ENCODE peak calls at places on chromosomes 2 and 18, in seven cellular contexts. E is suprapubic skin, H is GM23338, J is stomach, L is sigmoid colon, F is GM12891, Z is transverse colon. D is an unnamed sample.

GRCh38 chr2:25700221-25700660 is 26.9 kb upstream of the DTNB start:
- DNase-seq in E (no peak), H (peak; percentile 76), J (no peak), L (no peak), F (peak; percentile 37), Z (no peak), D (no peak)

GRCh38 chr2:174138161-174138560 is 110.2 kb downstream of the OLA1 start:
- DNase-seq in E (no peak), H (peak; percentile 63), J (no peak), L (no peak), F (no peak), Z (no peak), D (no peak)

GRCh38 chr2:39512434-39512935 is 75.4 kb upstream of the MAP4K3 start:
- DNase-seq in E (no peak), H (no peak), J (no peak), L (peak; percentile 92), F (no peak), Z (peak; percentile 43), D (no peak)

GRCh38 chr2:215493370-215493769 is 57.5 kb upstream of the FN1 start:
- DNase-seq in E (no peak), H (no peak), J (no peak), L (no peak), F (no peak), Z (no peak), D (no peak)

GRCh38 chr2:216139884-216140283 is 30.7 kb downstream of the XRCC5 start:
- DNase-seq in E (no peak), H (peak; percentile 64), J (peak; percentile 30), L (no peak), F (no peak), Z (no peak), D (no peak)

GRCh38 chr18:31101148-31102019 is 837 bp downstream of the DSC2 start:
- DNase-seq in E (peak; percentile 83), H (peak; percentile 82), J (peak; percentile 75), L (peak; percentile 80), F (no peak), Z (peak; percentile 73), D (peak; percentile 61)

GRCh38 chr2:186588940-186589732 is 720 bp upstream of the ITGAV start:
- DNase-seq in E (no peak), H (peak; percentile 14), J (no peak), L (no peak), F (no peak), Z (no peak), D (no peak)

GRCh38 chr2:238493411-238493810 is 66.7 kb downstream of the ASB1 start:
- DNase-seq in E (peak; percentile 55), H (no peak), J (no peak), L (no peak), F (no peak), Z (no peak), D (no peak)

GRCh38 chr2:188974184-188974583 is at the start of gene COL3A1:
- DNase-seq in E (no peak), H (no peak), J (no peak), L (peak; percentile 75), F (no peak), Z (peak; percentile 17), D (no peak)
- TF ChIP-seq POLR2AphosphoS5 in E (no peak), H (no peak), J (peak; percentile 93), L (peak; percentile 83), F (no peak), Z (peak; percentile 83), D (no peak)

GRCh38 chr2:85674417-85674816 is 6.4 kb upstream of the SFTPB start:
- DNase-seq in E (peak; percentile 84), H (no peak), J (no peak), L (peak; percentile 50), F (no peak), Z (no peak), D (no peak)
- TF ChIP-seq POLR2AphosphoS5 in E (peak; percentile 79), H (no peak), J (no peak), L (no peak), F (no peak), Z (no peak), D (peak; percentile 93)

GRCh38 chr2:30233142-30233961 is 2.0 kb downstream of the LBH start:
- DNase-seq in E (no peak), H (no peak), J (peak; percentile 13), L (no peak), F (no peak), Z (no peak), D (no peak)

GRCh38 chr2:30231726-30232026 is 342 bp downstream of the LBH start:
- DNase-seq in E (no peak), H (no peak), J (no peak), L (no peak), F (no peak), Z (no peak), D (no peak)

GRCh38 chr2:30230855-30231725 is at the start of gene LBH:
- DNase-seq in E (peak; percentile 88), H (peak; percentile 74), J (peak; percentile 79), L (peak; percentile 93), F (peak; percentile 72), Z (peak; percentile 82), D (peak; percentile 70)

GRCh38 chr2:30232801-30233130 is 1.4 kb downstream of the LBH start:
- DNase-seq in E (no peak), H (no peak), J (no peak), L (no peak), F (no peak), Z (peak; percentile 41), D (no peak)

DNA sequence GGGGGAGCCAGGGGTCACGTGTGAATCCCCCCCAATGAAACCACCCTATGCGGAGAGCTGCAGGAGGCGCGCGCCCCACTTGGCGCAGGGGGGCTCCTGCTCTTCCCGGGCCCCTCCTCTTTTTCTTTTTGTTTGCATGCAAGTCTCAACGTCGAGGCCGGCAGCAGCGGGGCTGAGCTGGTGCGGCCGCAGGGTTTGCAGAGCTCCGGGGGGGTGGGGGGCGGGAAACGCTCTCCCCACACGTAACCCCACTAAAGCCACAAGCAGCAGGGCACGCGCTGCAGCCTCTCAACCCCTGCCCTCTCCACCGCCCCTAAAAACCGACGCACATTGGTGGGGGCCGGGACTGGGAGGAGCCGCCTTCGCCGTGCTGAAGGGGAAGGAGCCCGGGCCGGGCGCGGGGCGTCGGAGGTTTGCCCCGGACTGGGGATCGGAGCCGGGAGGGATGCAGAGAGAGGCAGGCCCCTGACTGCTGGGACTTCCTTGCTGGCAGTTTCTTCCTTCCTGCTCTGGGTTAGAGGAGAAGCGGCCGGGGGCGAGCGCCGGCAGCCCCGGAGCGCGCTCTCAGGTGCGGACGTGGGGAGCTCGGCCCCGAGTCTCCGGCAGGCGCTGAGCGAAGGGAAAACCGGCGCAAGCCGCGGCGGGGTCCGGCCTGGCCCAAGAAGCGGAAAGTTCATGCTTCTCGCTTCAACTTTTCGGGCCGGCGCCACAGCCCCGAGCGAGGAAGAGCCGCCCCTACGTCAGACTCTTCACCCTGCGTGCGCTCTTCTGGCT is 880 bp downstream of the LBH start:
- DNase-seq in E (no peak), H (peak; percentile 93), J (peak; percentile 47), L (peak; percentile 86), F (peak; percentile 70), Z (peak; percentile 59), D (peak; percentile 63)
- TF ChIP-seq POLR2AphosphoS5 in E (no peak), H (peak; percentile 46), J (no peak), L (peak; percentile 46), F (no peak), Z (peak; percentile 30), D (no peak)

GRCh38 chr18:60247103-60247502 is 125.5 kb downstream of the MC4R start:
- DNase-seq in E (no peak), H (no peak), J (no peak), L (no peak), F (no peak), Z (no peak), D (no peak)
- TF ChIP-seq POLR2AphosphoS5 in E (no peak), H (no peak), J (no peak), L (no peak), F (no peak), Z (no peak), D (no peak)

GRCh38 chr2:207330912-207331311 is 165.2 kb upstream of the KLF7 start:
- DNase-seq in E (no peak), H (no peak), J (peak; percentile 31), L (no peak), F (no peak), Z (no peak), D (no peak)
- TF ChIP-seq POLR2AphosphoS5 in E (peak; percentile 73), H (no peak), J (peak; percentile 82), L (peak; percentile 59), F (peak; percentile 77), Z (no peak), D (no peak)

GRCh38 chr2:55418512-55419235 is 982 bp downstream of the CCDC88A start:
- DNase-seq in E (no peak), H (no peak), J (no peak), L (no peak), F (no peak), Z (no peak), D (no peak)
- TF ChIP-seq POLR2AphosphoS5 in E (no peak), H (no peak), J (no peak), L (no peak), F (no peak), Z (no peak), D (no peak)